ENCODE peak calls at places on chromosomes 11 and 22, in ten cellular contexts. E is cardiac fibroblast; A is effector memory CD4-positive, alpha-beta T cell; B is IMR-90; L is psoas muscle; Y is naive thymus-derived CD4-positive, alpha-beta T cell; U is adrenal gland; H is PC-3; M is tibial nerve; C is aorta. T is an unnamed sample.

GRCh38 chr11:118883368-118884071 is at the start of gene CXCR5:
- DNase-seq in U (peak), L (no peak), C (no peak), A (peak), E (no peak), H (no peak), M (no peak), B (peak), Y (no peak), T (no peak)

GRCh38 chr11:111573821-111574249 is 28.4 kb upstream of the SIK2 start:
- DNase-seq in E (peak), L (no peak), B (no peak), U (no peak), Y (no peak), M (no peak), H (no peak), A (no peak), C (no peak), T (no peak)

GRCh38 chr11:132914600-132914999 is 617.7 kb downstream of the OPCML start:
- DNase-seq in M (no peak), C (no peak), A (no peak), E (no peak), L (no peak), U (no peak), H (no peak), B (no peak), Y (no peak), T (no peak)

GRCh38 chr11:130223291-130223971 is 63.8 kb downstream of the ST14 start:
- DNase-seq in A (no peak), U (no peak), H (peak), B (no peak), Y (no peak), E (peak), L (no peak), C (no peak), M (no peak), T (peak)

GRCh38 chr22:38016182-38017078 is 32.1 kb upstream of the SOX10 start:
- DNase-seq in B (peak), U (peak), H (peak), A (no peak), M (peak), Y (no peak), C (no peak), E (peak), L (no peak), T (no peak)

GRCh38 chr11:60762851-60763691 is 6.4 kb downstream of the MS4A15 start:
- DNase-seq in Y (no peak), M (no peak), U (no peak), B (no peak), L (no peak), H (peak), E (no peak), A (no peak), C (peak), T (peak)

GRCh38 chr11:114040706-114041211 is 18.8 kb upstream of the ZBTB16 start:
- DNase-seq in B (peak), Y (no peak), L (no peak), C (no peak), H (peak), M (no peak), U (no peak), E (peak), A (no peak), T (no peak)

GRCh38 chr11:122209619-122210377 is 93.8 kb upstream of the BLID start:
- DNase-seq in C (no peak), A (no peak), E (peak), M (peak), H (no peak), Y (no peak), L (peak), U (peak), B (peak), T (no peak)

GRCh38 chr22:22894740-22895731 is 7.4 kb downstream of the IGLL5 start:
- DNase-seq in C (no peak), Y (no peak), H (no peak), M (no peak), L (no peak), B (no peak), E (no peak), A (no peak), U (no peak), T (peak)

DNA sequence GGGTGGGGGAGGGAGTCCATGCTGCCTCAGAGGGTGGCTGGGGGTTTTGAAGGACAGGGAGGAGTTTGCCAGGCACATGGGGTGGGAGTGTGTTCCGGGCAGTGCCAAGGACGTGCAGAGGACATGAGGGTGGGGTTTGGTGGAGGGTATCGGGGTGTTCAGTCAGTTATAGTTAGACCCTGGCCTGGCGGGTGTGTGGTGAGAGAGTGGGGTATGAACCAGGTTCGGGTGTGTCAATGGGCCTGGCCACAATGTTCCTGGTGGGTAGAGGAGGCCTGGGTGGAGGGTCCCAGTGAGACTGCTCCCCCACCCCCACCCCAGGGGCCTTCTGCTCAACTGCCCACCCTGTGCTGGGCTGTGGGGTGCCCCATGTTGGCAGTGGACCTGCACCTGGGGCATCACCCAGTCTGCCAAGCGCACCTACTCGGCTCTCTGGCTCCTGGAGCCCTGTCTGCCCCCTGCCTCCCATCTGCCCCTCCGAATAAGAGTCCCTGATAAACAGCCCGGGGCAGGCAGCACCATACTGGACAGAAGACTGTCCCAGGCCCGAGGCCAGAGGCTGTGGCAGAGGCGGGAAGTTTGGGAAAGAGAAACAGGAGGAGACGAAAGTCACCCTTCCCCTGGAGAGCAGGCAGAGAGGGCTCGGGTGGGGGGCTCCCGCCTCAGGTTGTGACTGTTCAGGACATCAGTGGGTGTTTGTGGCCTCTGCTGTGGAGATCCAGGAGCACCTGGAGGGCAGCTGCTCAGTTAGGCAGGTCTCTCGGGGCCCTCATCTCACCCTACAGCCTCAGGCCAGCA is 4.1 kb downstream of the PIM3 start:
- DNase-seq in Y (no peak), E (no peak), C (peak), H (no peak), B (no peak), A (no peak), L (peak), M (no peak), U (peak), T (no peak)
- H3K4me3 ChIP-seq in Y (no peak), E (no peak), C (no peak), H (no peak), B (no peak), A (no peak), L (peak), M (peak), U (peak), T (no peak)

GRCh38 chr11:103842191-103842590 is 194.2 kb upstream of the DDI1 start:
- DNase-seq in C (peak), B (no peak), H (no peak), U (no peak), M (no peak), A (no peak), E (peak), Y (no peak), L (no peak), T (no peak)

GRCh38 chr11:103844327-103845215 is 191.9 kb upstream of the DDI1 start:
- DNase-seq in Y (no peak), M (no peak), H (no peak), E (no peak), C (no peak), B (no peak), A (no peak), U (no peak), L (no peak), T (no peak)

GRCh38 chr11:103845331-103845730 is 191.1 kb upstream of the DDI1 start:
- DNase-seq in Y (no peak), A (no peak), E (peak), B (no peak), L (no peak), M (no peak), H (no peak), C (no peak), U (no peak), T (no peak)

GRCh38 chr11:103842795-103843194 is 193.6 kb upstream of the DDI1 start:
- DNase-seq in C (no peak), E (peak), L (no peak), Y (no peak), B (peak), U (no peak), A (no peak), M (peak), H (no peak), T (no peak)
- H3K4me3 ChIP-seq in C (no peak), E (no peak), L (no peak), Y (no peak), B (no peak), U (no peak), A (no peak), M (no peak), H (no peak), T (no peak)

GRCh38 chr11:9741260-9741659 is 77.4 kb downstream of the SWAP70 start:
- DNase-seq in A (no peak), Y (no peak), B (no peak), M (no peak), H (no peak), U (no peak), L (no peak), E (no peak), C (no peak), T (no peak)
- H3K4me3 ChIP-seq in A (no peak), Y (no peak), B (no peak), M (no peak), H (no peak), U (no peak), L (no peak), E (no peak), C (no peak), T (no peak)

DNA sequence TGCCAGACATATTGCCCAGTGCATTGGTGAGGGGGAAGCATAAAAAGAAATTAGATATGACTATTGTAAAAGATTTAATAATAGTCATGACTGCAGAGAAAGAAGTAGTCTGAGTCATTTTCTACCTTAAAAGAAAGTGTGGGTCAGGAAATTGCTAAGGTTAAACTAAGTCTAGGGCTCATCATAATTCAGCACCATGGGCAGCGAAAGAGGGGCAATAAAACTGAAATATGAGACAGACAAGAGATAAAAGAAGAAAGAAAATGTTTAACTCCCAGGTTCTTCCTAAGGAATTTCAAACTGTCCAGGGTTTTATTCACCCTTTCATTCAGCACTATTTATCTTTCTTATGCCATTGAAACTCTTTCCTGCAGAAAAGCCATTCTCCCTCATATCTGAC is 114.4 kb upstream of the API5 start:
- DNase-seq in H (peak), E (no peak), L (no peak), Y (no peak), U (no peak), C (no peak), A (no peak), M (no peak), B (no peak), T (no peak)
- H3K4me3 ChIP-seq in H (no peak), E (no peak), L (no peak), Y (no peak), U (no peak), C (no peak), A (no peak), M (no peak), B (no peak), T (no peak)

DNA sequence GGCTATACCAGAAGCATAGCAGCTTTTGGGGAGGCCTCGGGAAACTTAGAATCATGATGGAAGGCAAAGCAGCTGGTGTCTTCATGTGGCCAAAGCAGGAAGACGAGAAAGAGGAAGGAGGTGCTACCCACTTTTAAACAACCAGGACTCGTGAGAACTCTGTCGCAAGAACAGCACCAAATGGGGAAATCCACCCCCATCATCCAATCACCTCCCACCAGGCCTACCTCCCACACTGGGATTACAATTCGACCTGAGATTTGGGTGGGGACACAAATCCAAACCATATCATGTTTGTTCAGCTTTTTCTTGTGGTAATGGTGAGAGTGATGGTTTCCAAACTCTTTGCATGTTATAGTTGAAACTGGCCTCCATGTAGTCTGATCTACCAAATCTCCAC is 32.5 kb upstream of the OR10D3 start:
- DNase-seq in L (no peak), C (no peak), Y (no peak), B (no peak), A (no peak), M (no peak), U (no peak), H (no peak), E (no peak), T (no peak)
- H3K4me3 ChIP-seq in L (no peak), C (no peak), Y (no peak), B (no peak), A (no peak), M (no peak), U (no peak), H (no peak), E (no peak), T (no peak)

GRCh38 chr11:68270334-68271022 is 1.3 kb downstream of the C11orf24 start:
- DNase-seq in H (peak), L (no peak), M (peak), B (no peak), A (no peak), U (no peak), C (no peak), E (no peak), Y (no peak), T (no peak)

GRCh38 chr11:68271023-68271780 is 571 bp downstream of the C11orf24 start:
- DNase-seq in A (peak), M (peak), B (peak), C (no peak), H (peak), U (peak), Y (peak), L (peak), E (peak), T (peak)

GRCh38 chr11:68275721-68276488 is 4.1 kb upstream of the C11orf24 start:
- DNase-seq in L (no peak), E (no peak), H (no peak), C (no peak), B (no peak), Y (no peak), U (no peak), M (no peak), A (no peak), T (no peak)

GRCh38 chr11:68271781-68272608 is at the start of gene C11orf24:
- DNase-seq in A (peak), H (peak), C (peak), U (peak), Y (peak), M (peak), L (peak), B (peak), E (peak), T (peak)

GRCh38 chr11:68273056-68273738 is 1.4 kb upstream of the C11orf24 start:
- DNase-seq in M (no peak), U (no peak), H (no peak), Y (no peak), E (no peak), A (no peak), L (no peak), B (no peak), C (no peak), T (no peak)
- H3K4me3 ChIP-seq in M (no peak), U (peak), H (peak), Y (no peak), E (no peak), A (no peak), L (peak), B (no peak), C (no peak), T (peak)

GRCh38 chr11:120532511-120533196 is 21.1 kb downstream of the GRIK4 start:
- DNase-seq in U (peak), C (no peak), E (peak), M (no peak), A (no peak), B (peak), L (no peak), Y (no peak), H (no peak), T (no peak)
- H3K4me3 ChIP-seq in U (peak), C (no peak), E (no peak), M (no peak), A (no peak), B (no peak), L (no peak), Y (no peak), H (no peak), T (no peak)

T was measured in Jurkat, Clone E6-1.